ENCODE peak calls at places on chromosomes 16 and 17, in six cellular contexts. J is cardiac fibroblast; Y is left cardiac atrium; D is NCI-H146; C is stimulated activated CD4-positive, alpha-beta T cell treated with anti-CD3 and anti-CD28 coated beads, Interleukin-1b, Interleukin-23, amount 100 ng/mL, for 1 hour; N is WTC11. E is an unnamed sample.

GRCh38 chr17:74274703-74275340 is 788 bp downstream of the DNAI2 start:
- DNase-seq in N (no peak), Y (no peak), J (no peak), C (no peak), D (peak), E (no peak)

GRCh38 chr17:33696102-33696501 is 403.0 kb upstream of the ASIC2 start:
- DNase-seq in D (no peak), J (no peak), N (no peak), C (no peak), Y (no peak), E (no peak)

GRCh38 chr16:89982318-89982717 is 33.8 kb downstream of the DEF8 start:
- DNase-seq in N (no peak), D (no peak), Y (no peak), J (no peak), C (no peak), E (no peak)

GRCh38 chr16:2339521-2340484 is 725 bp downstream of the ABCA3 start:
- DNase-seq in J (peak), Y (peak), N (peak), D (peak), C (peak), E (no peak)

GRCh38 chr16:59973966-59974365 is 1239.8 kb upstream of the GOT2 start:
- DNase-seq in D (no peak), Y (no peak), N (no peak), J (no peak), C (no peak), E (no peak)

GRCh38 chr17:55577687-55578086 is 66.4 kb upstream of the SMIM36 start:
- DNase-seq in J (peak), D (no peak), N (no peak), C (no peak), Y (no peak), E (no peak)

GRCh38 chr16:64051826-64052225 is 1070.0 kb downstream of the CDH11 start:
- DNase-seq in C (no peak), J (peak), N (no peak), D (peak), Y (no peak), E (no peak)

GRCh38 chr17:58564971-58565370 is 50.5 kb upstream of the MTMR4 start:
- DNase-seq in D (no peak), N (no peak), C (no peak), Y (no peak), J (no peak), E (no peak)

GRCh38 chr17:77962349-77962748 is 3.8 kb downstream of the TNRC6C start:
- DNase-seq in D (no peak), C (no peak), Y (no peak), J (no peak), N (no peak), E (no peak)

GRCh38 chr16:50711862-50712567 is 18.6 kb downstream of the NOD2 start:
- DNase-seq in C (no peak), Y (peak), D (no peak), N (no peak), J (no peak), E (no peak)

GRCh38 chr17:3892095-3892998 is 506 bp downstream of the CAMKK1 start:
- DNase-seq in Y (peak), J (peak), D (peak), C (peak), N (peak), E (no peak)

GRCh38 chr16:1815461-1815860 is 11.2 kb downstream of the HAGH start:
- DNase-seq in D (no peak), C (no peak), N (no peak), Y (no peak), J (no peak), E (no peak)

GRCh38 chr17:41737680-41738023 is 3.2 kb upstream of the HAP1 start:
- DNase-seq in J (no peak), C (no peak), Y (no peak), N (no peak), D (no peak), E (no peak)

GRCh38 chr17:3796822-3797170 is 4.2 kb downstream of the ITGAE start:
- DNase-seq in D (no peak), J (no peak), N (no peak), Y (no peak), C (no peak), E (no peak)

GRCh38 chr17:22669721-22670120 is 977.4 kb downstream of the KCNJ18 start:
- DNase-seq in D (no peak), Y (no peak), C (no peak), J (no peak), N (no peak), E (no peak)

GRCh38 chr17:83196973-83197880 is 117.8 kb downstream of the METRNL start:
- DNase-seq in D (no peak), J (peak), N (no peak), C (no peak), Y (peak), E (no peak)

GRCh38 chr17:4715071-4715749 is 4.8 kb downstream of the ARRB2 start:
- DNase-seq in Y (peak), D (no peak), N (no peak), J (no peak), C (no peak), E (no peak)

GRCh38 chr16:51431517-51432241 is 280.6 kb upstream of the SALL1 start:
- DNase-seq in N (no peak), C (no peak), D (no peak), J (peak), Y (no peak), E (no peak)

GRCh38 chr16:84911490-84912216 is 91.9 kb downstream of the CRISPLD2 start:
- DNase-seq in N (no peak), Y (no peak), C (no peak), J (peak), D (no peak), E (no peak)

GRCh38 chr17:78970834-78971763 is 8.6 kb downstream of the LGALS3BP start:
- DNase-seq in N (peak), D (peak), J (peak), C (peak), Y (peak), E (no peak)

GRCh38 chr16:30927789-30928378 is 4.5 kb downstream of the FBXL19 start:
- DNase-seq in N (peak), C (no peak), J (peak), Y (peak), D (peak), E (peak)

GRCh38 chr16:21613361-21613760 is 14.0 kb downstream of the METTL9 start:
- DNase-seq in N (no peak), C (no peak), D (no peak), J (no peak), Y (no peak), E (no peak)

GRCh38 chr17:44044092-44044491 is 22.4 kb downstream of the LSM12 start:
- DNase-seq in C (no peak), J (peak), D (no peak), Y (no peak), N (no peak), E (no peak)

GRCh38 chr16:3945751-3946603 is 65.5 kb upstream of the CREBBP start:
- DNase-seq in D (no peak), N (no peak), Y (peak), J (peak), C (no peak), E (no peak)

GRCh38 chr16:12527077-12527476 is 276.6 kb downstream of the CPPED1 start:
- DNase-seq in N (no peak), J (no peak), Y (no peak), C (no peak), D (no peak), E (no peak)

GRCh38 chr16:49664221-49665215 is 191.4 kb downstream of the ZNF423 start:
- DNase-seq in N (no peak), D (no peak), Y (peak), C (no peak), J (peak), E (no peak)

GRCh38 chr16:10305912-10306311 is 79.9 kb upstream of the ATF7IP2 start:
- DNase-seq in C (no peak), N (no peak), J (no peak), Y (no peak), D (no peak), E (no peak)

GRCh38 chr16:29824589-29825144 is 4.4 kb downstream of the MVP start:
- DNase-seq in N (no peak), Y (no peak), C (no peak), D (no peak), J (peak), E (no peak)

GRCh38 chr17:37392024-37392590 is 14.5 kb downstream of the ACACA start:
- DNase-seq in Y (no peak), D (no peak), N (no peak), J (peak), C (no peak), E (no peak)

GRCh38 chr17:76268015-76268749 is 3.0 kb downstream of the UBALD2 start:
- DNase-seq in Y (peak), N (no peak), D (no peak), J (peak), C (peak), E (no peak)

GRCh38 chr17:39225974-39226683 is 384 bp upstream of the STAC2 start:
- DNase-seq in D (peak), N (peak), J (peak), C (no peak), Y (peak), E (no peak)

GRCh38 chr17:63475491-63476412 is 1.1 kb upstream of the ACE start:
- DNase-seq in D (peak), C (no peak), N (no peak), J (no peak), Y (no peak), E (no peak)

GRCh38 chr17:79031996-79032875 is 8.3 kb downstream of the C1QTNF1 start:
- DNase-seq in N (no peak), C (no peak), D (no peak), Y (no peak), J (no peak), E (no peak)

GRCh38 chr16:720990-721764 is at the start of gene ANTKMT:
- DNase-seq in J (peak), D (peak), C (no peak), N (peak), Y (peak), E (no peak)

GRCh38 chr17:59355695-59356323 is 24.4 kb downstream of the YPEL2 start:
- DNase-seq in D (no peak), N (no peak), J (no peak), Y (no peak), C (no peak), E (peak)

GRCh38 chr17:63434951-63435571 is 11.0 kb downstream of the CYB561 start:
- DNase-seq in N (peak), Y (peak), D (no peak), C (no peak), J (peak), E (no peak)

GRCh38 chr17:49913226-49914095 is 55.5 kb upstream of the DLX4 start:
- DNase-seq in N (no peak), Y (no peak), D (no peak), C (no peak), J (peak), E (no peak)

GRCh38 chr17:17965152-17965721 is 7.0 kb downstream of the TOM1L2 start:
- DNase-seq in D (no peak), C (no peak), N (no peak), Y (no peak), J (no peak), E (no peak)

E was measured in cerebellar nuclear complex.